ENCODE peak calls at places on chromosomes 3 and 15, in five cellular contexts. P, D, N, M and B are unnamed samples.

GRCh38 chr3:65776494-65776893 is 262.2 kb downstream of the MAGI1 start:
- DNase-seq in P (peak; percentile 61), D (no peak), N (no peak), M (no peak), B (no peak)

GRCh38 chr15:25933456-25934158 is 70.5 kb upstream of the ATP10A start:
- DNase-seq in P (peak; percentile 87), D (peak; percentile 42), N (no peak), M (peak; percentile 64), B (peak; percentile 40)

GRCh38 chr3:177778633-177779032 is 581.4 kb upstream of the TBL1XR1 start:
- DNase-seq in P (no peak), D (no peak), N (no peak), M (no peak), B (no peak)

GRCh38 chr15:101246391-101246790 is 5.5 kb downstream of the CHSY1 start:
- DNase-seq in P (no peak), D (no peak), N (no peak), M (no peak), B (no peak)

GRCh38 chr3:158731525-158731924 is 732 bp downstream of the RARRES1 start:
- DNase-seq in P (no peak), D (no peak), N (no peak), M (no peak), B (no peak)

GRCh38 chr3:57758686-57759085 is 2.6 kb downstream of the SLMAP start:
- DNase-seq in P (peak; percentile 39), D (peak; percentile 65), N (no peak), M (no peak), B (no peak)

GRCh38 chr3:45038096-45038455 is 12.0 kb downstream of the CLEC3B start:
- DNase-seq in P (no peak), D (no peak), N (no peak), M (no peak), B (no peak)

GRCh38 chr3:3258281-3258680 is 78.8 kb upstream of the CRBN start:
- DNase-seq in P (no peak), D (no peak), N (no peak), M (no peak), B (no peak)

GRCh38 chr15:35771878-35772442 is 226.0 kb upstream of the DPH6 start:
- DNase-seq in P (no peak), D (no peak), N (no peak), M (no peak), B (peak; percentile 71)

GRCh38 chr3:17551333-17551732 is 191.1 kb downstream of the TBC1D5 start:
- DNase-seq in P (no peak), D (peak; percentile 4), N (no peak), M (no peak), B (no peak)

GRCh38 chr15:74788716-74789151 is 6.9 kb downstream of the CSK start:
- DNase-seq in P (no peak), D (no peak), N (no peak), M (no peak), B (no peak)
- H3K4me3 ChIP-seq in P (no peak overlapping the region), D (no peak overlapping the region), N (peak overlapping the region; percentile 41), M (peak overlapping the region; percentile 12), B (no peak overlapping the region)

GRCh38 chr15:71785996-71786395 is 24.4 kb upstream of the NR2E3 start:
- DNase-seq in P (no peak), D (no peak), N (no peak), M (no peak), B (no peak)

GRCh38 chr15:71782447-71783165 is 27.7 kb upstream of the NR2E3 start:
- DNase-seq in P (no peak), D (no peak), N (no peak), M (no peak), B (no peak)

GRCh38 chr15:71786673-71787072 is 23.7 kb upstream of the NR2E3 start:
- DNase-seq in P (no peak), D (no peak), N (no peak), M (no peak), B (no peak)

GRCh38 chr15:71781965-71782265 is 28.4 kb upstream of the NR2E3 start:
- DNase-seq in P (no peak), D (no peak), N (no peak), M (no peak), B (no peak)

DNA sequence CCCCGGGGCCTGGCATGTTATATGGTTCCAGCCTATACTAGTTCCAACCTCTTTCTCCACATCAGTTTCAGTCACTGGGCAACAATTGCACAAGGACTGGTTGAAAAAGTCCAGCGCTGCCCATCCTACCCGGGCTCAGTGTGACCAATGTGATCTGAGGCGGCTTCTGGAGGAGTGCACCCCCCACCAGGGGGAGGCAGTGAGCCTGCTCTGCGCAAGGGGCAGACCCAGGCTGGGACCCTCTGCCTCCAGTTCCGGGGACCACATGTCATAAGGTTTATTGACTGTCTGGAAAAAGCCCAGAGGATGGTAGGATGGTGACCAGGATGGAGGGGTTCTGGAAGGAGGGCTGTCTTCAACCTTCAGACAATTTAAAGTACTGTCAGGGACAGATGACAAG is 25.6 kb upstream of the NR2E3 start:
- DNase-seq in P (no peak), D (no peak), N (no peak), M (no peak), B (no peak)
- TF ChIP-seq CTCF in P (peak; percentile 16), D (peak; percentile 53), N (peak; percentile 22), M (no peak), B (peak; percentile 55)

DNA sequence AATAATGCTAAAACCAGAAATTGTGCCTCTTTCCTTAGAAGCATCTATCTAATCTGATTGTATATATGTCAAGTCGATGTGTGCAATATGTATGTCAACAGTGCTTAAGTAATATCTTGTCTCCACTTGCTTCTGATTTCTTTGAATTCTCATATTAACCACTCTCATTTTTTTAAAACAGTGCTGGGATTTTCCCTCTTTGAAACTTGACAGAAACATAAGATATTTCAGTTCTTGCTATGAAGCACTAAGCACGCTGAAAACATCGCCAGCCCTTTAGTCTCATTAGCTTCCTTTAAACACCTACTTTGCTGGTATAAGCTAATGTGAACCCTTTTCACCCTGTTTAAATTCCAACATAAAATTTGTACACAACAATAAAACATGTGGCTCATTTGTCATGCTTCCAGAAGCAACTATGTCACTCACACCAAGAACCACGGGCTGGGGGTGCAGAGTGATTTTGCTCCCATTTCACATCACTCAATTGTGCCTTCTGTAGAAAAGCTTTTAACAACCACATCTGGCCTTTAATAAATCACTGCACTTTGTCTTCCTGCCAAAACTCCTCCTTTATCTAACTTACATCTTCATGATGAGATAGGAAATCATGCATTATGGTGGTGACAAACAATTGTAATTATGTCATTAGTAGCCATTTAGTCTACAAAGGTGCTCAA is 185.2 kb downstream of the FOXP1 start:
- DNase-seq in P (no peak), D (no peak), N (no peak), M (no peak), B (no peak)
- H3K4me3 ChIP-seq in P (no peak overlapping the region), D (no peak overlapping the region), N (no peak overlapping the region), M (no peak overlapping the region), B (no peak overlapping the region)

DNA sequence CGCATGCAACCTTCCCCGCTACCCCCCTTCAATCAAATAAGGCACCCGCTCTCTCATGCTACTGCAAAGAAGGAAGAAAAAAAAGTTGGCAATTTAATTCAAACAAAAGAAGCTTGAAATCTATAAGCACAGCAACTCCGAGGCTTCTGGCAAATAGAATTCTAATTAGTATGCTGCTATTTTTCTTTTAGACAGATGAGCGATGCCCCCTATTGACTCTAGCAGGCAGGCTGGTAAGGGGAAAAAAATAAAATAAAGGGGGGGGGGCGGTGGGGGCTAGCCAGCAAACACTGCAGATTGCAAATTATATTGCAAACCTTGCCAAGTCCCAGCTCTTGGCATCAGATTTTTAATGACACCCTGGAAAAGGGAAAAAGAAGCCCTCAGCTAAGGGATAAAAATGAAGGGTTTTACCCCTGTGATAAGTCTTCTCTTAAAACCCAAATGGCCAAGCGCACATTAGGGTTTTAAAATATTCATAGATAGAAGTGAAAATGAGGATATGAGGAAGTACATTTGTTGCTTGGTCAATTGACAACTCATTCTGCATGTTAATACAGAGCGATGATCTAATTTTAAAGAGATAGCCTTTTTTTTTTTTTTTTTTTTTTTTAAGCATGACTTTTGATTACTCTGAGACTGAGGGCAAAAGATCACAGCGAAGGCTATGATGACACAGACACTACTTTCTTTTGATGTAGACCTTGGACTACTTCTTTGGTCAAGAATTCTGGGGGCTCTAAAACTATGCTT is 255.3 kb downstream of the NR2F2 start:
- DNase-seq in P (peak; percentile 6), D (peak; percentile 52), N (no peak), M (no peak), B (no peak)
- TF ChIP-seq CTCF in P (peak; percentile 46), D (peak; percentile 58), N (no peak), M (no peak), B (peak; percentile 47)

GRCh38 chr3:28575100-28575747 is 226.6 kb upstream of the AZI2 start:
- DNase-seq in P (no peak), D (no peak), N (no peak), M (peak; percentile 73), B (no peak)
- H3K4me3 ChIP-seq in P (no peak overlapping the region), D (no peak overlapping the region), N (peak overlapping the region; percentile 37), M (peak overlapping the region; percentile 47), B (peak overlapping the region; percentile 60)

GRCh38 chr3:156817931-156818765 is 8.0 kb upstream of the LEKR1 start:
- DNase-seq in P (no peak), D (peak; percentile 9), N (no peak), M (no peak), B (no peak)

GRCh38 chr3:156816794-156817741 is 9.1 kb upstream of the LEKR1 start:
- DNase-seq in P (peak; percentile 90), D (peak; percentile 60), N (peak; percentile 93), M (peak; percentile 92), B (peak; percentile 41)

GRCh38 chr3:156814295-156814694 is 11.9 kb upstream of the LEKR1 start:
- DNase-seq in P (no peak), D (no peak), N (no peak), M (no peak), B (no peak)

GRCh38 chr3:156818890-156819289 is 7.3 kb upstream of the LEKR1 start:
- DNase-seq in P (peak; percentile 74), D (peak; percentile 67), N (no peak), M (no peak), B (peak; percentile 77)

GRCh38 chr3:156816091-156816793 is 9.9 kb upstream of the LEKR1 start:
- DNase-seq in P (peak; percentile 79), D (peak; percentile 63), N (peak; percentile 73), M (peak; percentile 75), B (no peak)
- TF ChIP-seq CTCF in P (no peak), D (no peak), N (no peak), M (no peak), B (no peak)

DNA sequence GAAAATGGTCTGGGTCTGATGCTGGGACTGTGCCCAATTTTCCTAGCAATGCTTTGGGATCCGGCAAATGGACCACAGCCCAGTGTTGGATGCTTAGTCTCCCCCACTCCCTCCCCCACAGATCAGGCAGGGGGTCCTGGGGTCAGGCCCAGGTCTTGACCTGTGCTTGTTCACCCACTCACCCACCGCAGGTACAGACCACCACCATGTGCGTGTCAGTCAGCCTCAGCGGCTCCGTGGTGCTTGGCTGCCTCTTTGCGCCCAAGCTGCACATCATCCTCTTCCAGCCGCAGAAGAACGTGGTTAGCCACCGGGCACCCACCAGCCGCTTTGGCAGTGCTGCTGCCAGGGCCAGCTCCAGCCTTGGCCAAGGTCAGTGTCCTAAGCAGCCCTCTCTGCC is 10.6 kb downstream of the GRM2 start:
- DNase-seq in P (no peak), D (no peak), N (no peak), M (peak; percentile 50), B (no peak)
- H3K4me3 ChIP-seq in P (no peak overlapping the region), D (no peak overlapping the region), N (no peak overlapping the region), M (no peak overlapping the region), B (no peak overlapping the region)